ENCODE peak calls at places on chromosomes 3 and 15, in five cellular contexts. P, Y, N, G and V are unnamed samples.

GRCh38 chr3:158672293-158673176 is at the start of gene LXN:
- DNase-seq in P (peak), Y (peak), N (peak), G (peak), V (peak)

GRCh38 chr3:183188895-183189462 is 26.4 kb upstream of the LAMP3 start:
- DNase-seq in P (no peak), Y (no peak), N (no peak), G (peak), V (no peak)

GRCh38 chr3:185399629-185400339 is 36.8 kb downstream of the MAP3K13 start:
- DNase-seq in P (no peak), Y (no peak), N (no peak), G (no peak), V (no peak)

GRCh38 chr15:22951381-22952280 is 28.5 kb downstream of the CYFIP1 start:
- DNase-seq in P (peak), Y (no peak), N (no peak), G (no peak), V (no peak)

GRCh38 chr3:101279765-101280385 is 40.5 kb downstream of the IMPG2 start:
- DNase-seq in P (no peak), Y (no peak), N (no peak), G (no peak), V (no peak)

GRCh38 chr15:83380682-83381081 is 66.5 kb upstream of the SH3GL3 start:
- DNase-seq in P (peak), Y (no peak), N (peak), G (peak), V (no peak)

GRCh38 chr3:65170357-65171090 is 482.7 kb upstream of the ADAMTS9 start:
- DNase-seq in P (peak), Y (peak), N (no peak), G (peak), V (no peak)

GRCh38 chr3:72446406-72447058 is 401.7 kb downstream of the SHQ1 start:
- DNase-seq in P (peak), Y (peak), N (no peak), G (no peak), V (no peak)

GRCh38 chr3:126261037-126261436 is 80.7 kb upstream of the ALDH1L1 start:
- DNase-seq in P (peak), Y (peak), N (no peak), G (no peak), V (peak)

GRCh38 chr15:37096878-37097568 is 3.3 kb downstream of the MEIS2 start:
- DNase-seq in P (peak), Y (no peak), N (no peak), G (peak), V (no peak)

GRCh38 chr3:54547846-54548245 is 380.0 kb downstream of the LRTM1 start:
- DNase-seq in P (no peak), Y (no peak), N (no peak), G (no peak), V (no peak)

GRCh38 chr15:96270581-96271172 is 59.8 kb upstream of the NR2F2 start:
- DNase-seq in P (peak), Y (no peak), N (no peak), G (no peak), V (no peak)

GRCh38 chr15:38260077-38260476 is 7.4 kb downstream of the SPRED1 start:
- DNase-seq in P (no peak), Y (no peak), N (no peak), G (no peak), V (no peak)

GRCh38 chr3:193605876-193606275 is 12.9 kb downstream of the OPA1 start:
- DNase-seq in P (peak), Y (peak), N (peak), G (peak), V (peak)

GRCh38 chr3:34374521-34374920 is 576.1 kb downstream of the PDCD6IP start:
- DNase-seq in P (no peak), Y (no peak), N (no peak), G (no peak), V (no peak)

GRCh38 chr3:18946524-18946923 is 201.8 kb upstream of the KCNH8 start:
- DNase-seq in P (no peak), Y (no peak), N (no peak), G (no peak), V (peak)

GRCh38 chr3:62214850-62215249 is 158.5 kb downstream of the FEZF2 start:
- DNase-seq in P (no peak), Y (no peak), N (no peak), G (no peak), V (no peak)

GRCh38 chr3:69499899-69500316 is 114.0 kb upstream of the FRMD4B start:
- DNase-seq in P (peak), Y (peak), N (no peak), G (no peak), V (no peak)

GRCh38 chr3:168024537-168024941 is 71.2 kb downstream of the GOLIM4 start:
- DNase-seq in P (peak), Y (no peak), N (no peak), G (no peak), V (no peak)

GRCh38 chr3:67647390-67647878 is 7.0 kb downstream of the SUCLG2 start:
- DNase-seq in P (peak), Y (no peak), N (peak), G (no peak), V (no peak)

GRCh38 chr3:41064526-41064925 is 134.8 kb upstream of the CTNNB1 start:
- DNase-seq in P (no peak), Y (no peak), N (no peak), G (no peak), V (no peak)

GRCh38 chr3:127851899-127852298 is 29.6 kb upstream of the MGLL start:
- DNase-seq in P (no peak), Y (no peak), N (no peak), G (no peak), V (no peak)

GRCh38 chr15:95825672-95826387 is 504.7 kb upstream of the NR2F2 start:
- DNase-seq in P (no peak), Y (no peak), N (no peak), G (no peak), V (no peak)

GRCh38 chr3:71423151-71423906 is 160.2 kb downstream of the FOXP1 start:
- DNase-seq in P (peak), Y (no peak), N (no peak), G (peak), V (no peak)

GRCh38 chr3:112000971-112001370 is 2.2 kb downstream of the TAGLN3 start:
- DNase-seq in P (no peak), Y (no peak), N (no peak), G (no peak), V (no peak)
- H3K4me3 ChIP-seq in P (no peak), Y (no peak), N (no peak), G (no peak), V (no peak)

GRCh38 chr3:155323063-155323666 is 29.7 kb upstream of the STRIT1 start:
- DNase-seq in P (peak), Y (peak), N (peak), G (peak), V (peak)

GRCh38 chr3:155327430-155327829 is 33.9 kb upstream of the STRIT1 start:
- DNase-seq in P (no peak), Y (no peak), N (no peak), G (no peak), V (no peak)

GRCh38 chr3:155326249-155326648 is 32.8 kb upstream of the STRIT1 start:
- DNase-seq in P (no peak), Y (no peak), N (no peak), G (no peak), V (peak)

GRCh38 chr3:155326901-155327300 is 33.4 kb upstream of the STRIT1 start:
- DNase-seq in P (no peak), Y (no peak), N (no peak), G (no peak), V (no peak)

DNA sequence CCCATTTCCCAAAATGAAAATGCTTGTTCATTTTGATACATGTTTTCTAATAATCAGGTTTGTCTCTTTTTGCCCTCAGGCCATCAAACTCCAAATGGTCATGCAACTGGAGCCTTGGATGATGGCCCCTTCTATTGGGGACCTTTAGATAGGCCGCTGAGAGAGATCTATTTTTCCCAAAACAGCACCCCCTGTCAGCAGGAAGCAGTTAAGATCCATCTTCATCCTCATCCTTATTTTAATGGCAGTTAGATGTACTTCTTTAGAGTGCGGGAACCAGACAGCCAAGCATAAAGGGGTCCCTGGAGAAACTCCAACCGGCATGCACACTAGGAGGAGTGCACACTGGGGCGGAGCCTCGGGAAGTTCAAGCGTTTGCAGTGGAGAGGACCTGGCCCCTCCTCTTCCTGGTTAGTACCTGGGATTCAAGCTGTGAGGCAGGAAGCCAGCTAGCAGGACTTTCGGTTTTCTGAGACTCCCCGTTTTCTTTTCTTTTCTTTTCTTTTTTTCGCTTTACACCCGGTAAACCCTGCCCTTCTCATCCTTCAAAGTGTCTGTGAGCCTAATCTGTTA is 31.9 kb upstream of the STRIT1 start:
- DNase-seq in P (no peak), Y (no peak), N (no peak), G (peak), V (no peak)
- H3K4me3 ChIP-seq in P (no peak), Y (no peak), N (peak), G (no peak), V (no peak)

DNA sequence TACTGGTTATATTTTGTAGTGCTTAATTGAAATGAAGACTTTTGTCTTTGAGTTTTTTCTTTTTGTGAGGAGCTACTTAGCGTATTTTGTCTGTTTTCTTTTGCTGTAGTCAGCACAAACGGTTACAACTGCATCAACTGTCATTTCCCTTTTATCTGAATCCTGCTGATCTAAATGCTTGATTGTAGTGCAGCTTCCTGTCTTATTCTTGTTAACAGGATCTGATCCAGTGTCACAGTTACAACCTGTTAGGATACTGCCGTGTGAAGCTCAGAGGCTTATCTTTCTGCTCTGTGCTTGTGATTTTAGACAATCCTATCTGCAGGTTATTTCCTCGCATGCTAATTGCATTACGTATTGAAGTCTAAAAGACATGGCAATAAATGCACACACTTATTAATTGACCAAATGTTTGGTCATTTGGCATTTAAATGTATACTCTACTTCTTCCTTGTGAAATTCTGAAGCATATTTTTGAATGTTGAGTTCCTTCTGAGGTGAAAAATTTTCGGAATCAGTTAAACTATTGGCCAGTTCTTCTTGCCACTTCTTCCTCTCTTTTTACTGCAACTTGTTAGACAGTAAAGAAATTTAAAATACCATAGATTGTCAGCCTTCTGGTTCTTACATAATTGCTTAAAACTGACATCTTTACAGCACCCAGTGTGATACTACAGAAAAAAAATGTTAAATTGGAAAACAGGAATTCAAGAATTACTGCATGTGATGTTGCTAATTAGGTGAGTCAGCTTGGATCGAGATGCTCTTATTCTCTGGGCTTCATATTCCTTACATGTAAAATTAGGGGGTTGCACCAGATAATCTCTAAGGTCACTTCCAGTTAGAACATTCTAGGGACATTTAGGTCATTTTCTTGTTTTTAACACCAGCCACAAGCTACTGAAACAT is 168.2 kb downstream of the MBNL1 start:
- DNase-seq in P (no peak), Y (no peak), N (no peak), G (no peak), V (no peak)
- H3K4me3 ChIP-seq in P (no peak), Y (no peak), N (no peak), G (no peak), V (no peak)

GRCh38 chr15:42737529-42738328 is 801 bp upstream of the CDAN1 start:
- DNase-seq in P (no peak), Y (no peak), N (peak), G (peak), V (no peak)

GRCh38 chr15:42744200-42744599 is 7.3 kb upstream of the CDAN1 start:
- DNase-seq in P (no peak), Y (no peak), N (no peak), G (no peak), V (no peak)

GRCh38 chr15:42736793-42737528 is at the start of gene CDAN1:
- DNase-seq in P (peak), Y (peak), N (peak), G (peak), V (peak)

GRCh38 chr15:42736178-42736792 is 643 bp downstream of the CDAN1 start:
- DNase-seq in P (peak), Y (no peak), N (no peak), G (no peak), V (peak)

GRCh38 chr15:42741710-42742109 is 4.8 kb upstream of the CDAN1 start:
- DNase-seq in P (no peak), Y (no peak), N (no peak), G (no peak), V (no peak)
- H3K4me3 ChIP-seq in P (no peak), Y (no peak), N (no peak), G (no peak), V (no peak)

GRCh38 chr3:156024904-156025303 is 95.5 kb upstream of the KCNAB1 start:
- DNase-seq in P (peak), Y (no peak), N (no peak), G (no peak), V (no peak)
- H3K4me3 ChIP-seq in P (no peak), Y (no peak), N (no peak), G (no peak), V (no peak)

DNA sequence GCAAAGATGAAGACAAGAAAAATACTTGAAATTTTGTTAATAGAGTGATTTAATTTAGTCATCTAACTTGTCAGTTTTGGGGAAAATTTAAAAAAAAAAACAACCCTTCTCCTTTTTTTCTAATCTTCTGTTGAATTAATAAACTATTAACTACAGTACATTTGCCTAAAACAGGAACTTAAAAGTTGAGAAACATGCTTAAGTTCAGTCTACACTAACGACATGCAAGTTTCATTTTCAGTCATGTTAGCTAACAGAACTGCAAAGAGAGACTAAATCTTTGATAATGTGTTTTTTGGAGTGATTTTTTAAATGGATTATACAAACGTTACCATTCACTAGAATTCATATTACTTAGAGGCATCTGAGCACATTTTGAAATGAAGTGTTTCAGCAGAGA is 71.9 kb upstream of the MBNL1 start:
- DNase-seq in P (no peak), Y (no peak), N (no peak), G (no peak), V (no peak)
- H3K4me3 ChIP-seq in P (peak), Y (no peak), N (no peak), G (no peak), V (no peak)

GRCh38 chr3:11721114-11721440 is 77.4 kb upstream of the VGLL4 start:
- DNase-seq in P (peak), Y (no peak), N (no peak), G (no peak), V (no peak)
- H3K4me3 ChIP-seq in P (no peak), Y (peak), N (peak), G (no peak), V (no peak)

GRCh38 chr15:88255109-88255495 is 1.4 kb downstream of the NTRK3 start:
- DNase-seq in P (no peak), Y (no peak), N (no peak), G (no peak), V (no peak)
- H3K4me3 ChIP-seq in P (no peak), Y (peak), N (no peak), G (peak), V (no peak)

DNA sequence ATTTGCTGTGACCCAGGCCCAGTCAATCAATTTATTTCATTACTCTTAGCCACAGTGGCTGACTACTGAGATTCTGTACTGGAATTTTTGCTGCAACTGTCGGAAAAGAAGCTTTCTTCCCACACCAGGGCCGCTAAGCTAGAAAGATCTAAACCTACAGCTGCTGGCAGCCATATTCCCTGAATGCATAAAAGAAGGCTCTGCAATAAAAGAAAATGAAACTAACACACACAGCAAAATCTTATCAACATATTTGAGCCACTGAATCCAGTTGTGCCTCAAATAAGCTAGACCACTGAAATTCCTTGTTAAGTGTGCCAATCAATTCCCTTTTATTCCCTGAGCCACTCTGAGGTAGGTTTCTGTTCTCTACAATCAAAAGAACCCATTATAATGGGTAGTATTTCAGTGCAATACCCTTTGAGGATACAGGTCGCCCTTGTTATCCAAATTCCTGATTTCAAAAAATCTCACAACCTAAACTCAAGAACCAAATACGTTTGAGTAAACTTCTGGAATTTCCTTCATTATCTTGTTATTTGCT is 60.3 kb downstream of the MYO9A start:
- DNase-seq in P (no peak), Y (no peak), N (no peak), G (no peak), V (no peak)
- H3K4me3 ChIP-seq in P (no peak), Y (no peak), N (peak), G (no peak), V (no peak)